ENCODE peak calls at places on chromosomes 3 and 15, in four cellular contexts. L is Daoy, B is OCI-LY7, X is fibroblast of pulmonary artery. O is an unnamed sample.

GRCh38 chr3:12752803-12753202 is 6.3 kb downstream of the TMEM40 start:
- DNase-seq in X (no peak), B (peak), L (no peak), O (no peak)

GRCh38 chr3:72953325-72953956 is 43.2 kb upstream of the PPP4R2 start:
- DNase-seq in L (no peak), X (peak), B (no peak), O (no peak)

GRCh38 chr3:157033001-157033400 is 126.9 kb downstream of the CCNL1 start:
- DNase-seq in L (no peak), X (no peak), B (no peak), O (no peak)

GRCh38 chr3:158763421-158763820 is 31.2 kb upstream of the RARRES1 start:
- DNase-seq in B (no peak), X (no peak), L (no peak), O (no peak)

GRCh38 chr15:61169904-61170695 is 59.0 kb downstream of the RORA start:
- DNase-seq in B (peak), L (peak), X (no peak), O (peak)

GRCh38 chr3:9340450-9341009 is 22.3 kb upstream of the THUMPD3 start:
- DNase-seq in L (peak), X (peak), B (no peak), O (no peak)

GRCh38 chr3:19046440-19046839 is 101.9 kb upstream of the KCNH8 start:
- DNase-seq in L (no peak), X (peak), B (peak), O (no peak)

GRCh38 chr15:95551580-95551979 is 778.9 kb upstream of the NR2F2 start:
- DNase-seq in B (no peak), L (no peak), X (no peak), O (no peak)

GRCh38 chr3:80492162-80492561 is 724.4 kb upstream of the ROBO1 start:
- DNase-seq in X (no peak), L (no peak), B (no peak), O (no peak)

GRCh38 chr3:177451940-177452484 is 254.7 kb upstream of the TBL1XR1 start:
- DNase-seq in L (no peak), X (peak), B (no peak), O (no peak)

GRCh38 chr15:65056106-65056505 is 10.9 kb downstream of the SLC51B start:
- DNase-seq in L (no peak), X (no peak), B (no peak), O (no peak)

GRCh38 chr15:58521293-58521991 is 89.7 kb downstream of the LIPC start:
- DNase-seq in L (peak), X (peak), B (no peak), O (peak)